ENCODE peak calls at places on chromosomes 6 and 20, in five cellular contexts. J is AG04450, U is uterus, N is fibroblast of lung, I is PC-9. G is an unnamed sample.
A peak's percentile ranks its signal among the peaks of the same experiment; 100 is the strongest.

GRCh38 chr6:168525926-168526630 is 85.1 kb downstream of the SMOC2 start:
- DNase-seq in I (no peak), U (no peak), J (no peak), N (no peak), G (no peak)

GRCh38 chr20:50308513-50309279 is 118.1 kb downstream of the CEBPB start:
- DNase-seq in U (peak; percentile 97), J (peak; percentile 98), I (peak; percentile 83), N (peak; percentile 100), G (peak; percentile 99)

GRCh38 chr6:119966484-119966883 is 616.9 kb upstream of the MAN1A1 start:
- DNase-seq in U (no peak), I (no peak), N (no peak), J (no peak), G (no peak)

GRCh38 chr6:152195896-152196295 is 388.4 kb downstream of the ESR1 start:
- DNase-seq in I (no peak), N (no peak), J (no peak), U (no peak), G (no peak)

GRCh38 chr6:43966806-43967575 is 160.3 kb downstream of the MRPL14 start:
- DNase-seq in J (no peak), N (no peak), I (no peak), U (no peak), G (no peak)

GRCh38 chr20:62002882-62003480 is 62.7 kb downstream of the TAF4 start:
- DNase-seq in U (no peak), I (no peak), N (no peak), J (no peak), G (no peak)

GRCh38 chr6:136466789-136467585 is 83.2 kb downstream of the MAP7 start:
- DNase-seq in J (no peak), I (no peak), U (no peak), N (no peak), G (no peak)

GRCh38 chr6:93644611-93645010 is 225.3 kb upstream of the EPHA7 start:
- DNase-seq in I (no peak), U (no peak), N (peak; percentile 39), J (no peak), G (peak; percentile 2)

GRCh38 chr6:84657486-84657885 is 106.9 kb downstream of the TBX18 start:
- DNase-seq in N (no peak), J (no peak), I (peak; percentile 45), U (no peak), G (no peak)

GRCh38 chr20:62350098-62350628 is 16.9 kb downstream of the LAMA5 start:
- DNase-seq in U (no peak), I (peak; percentile 97), N (no peak), J (no peak), G (no peak)

GRCh38 chr6:159984268-159984786 is 15.4 kb downstream of the IGF2R start:
- DNase-seq in J (peak; percentile 58), N (peak; percentile 79), U (no peak), I (peak; percentile 39), G (peak; percentile 78)

GRCh38 chr6:167573461-167574215 is 248.8 kb downstream of the TTLL2 start:
- DNase-seq in I (no peak), J (no peak), U (peak; percentile 69), N (no peak), G (no peak)

DNA sequence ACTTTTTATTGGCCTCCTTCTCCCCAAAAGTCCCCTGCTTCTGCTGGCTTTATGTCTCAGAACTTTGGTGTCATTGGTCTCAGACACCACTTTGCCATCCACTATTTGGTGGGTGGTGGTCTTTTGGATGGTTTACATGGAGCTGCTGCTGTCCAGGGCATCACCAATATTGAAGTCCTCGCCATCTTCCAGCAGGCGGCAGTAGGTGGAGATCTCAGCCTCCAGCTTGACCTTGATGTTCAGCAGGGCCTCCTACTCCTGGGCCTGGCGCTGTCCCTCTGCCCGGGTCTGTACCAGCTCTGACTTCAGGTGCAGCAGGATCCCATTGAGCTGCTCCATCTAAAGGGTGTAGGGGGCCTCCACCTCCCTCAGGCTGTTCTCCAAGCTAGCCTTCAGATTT is 148.4 kb upstream of the FOXA2 start:
- DNase-seq in J (no peak), N (no peak), U (no peak), I (no peak), G (no peak)
- TF ChIP-seq CTCF in J (no peak), N (no peak), U (no peak), I (no peak), G (no peak)

GRCh38 chr6:75130784-75131183 is 75.1 kb downstream of the COL12A1 start:
- DNase-seq in U (no peak), I (no peak), N (peak; percentile 57), J (no peak), G (peak; percentile 58)
- H3K4me3 ChIP-seq in U (no peak overlapping the region), I (no peak overlapping the region), N (no peak overlapping the region), J (no peak overlapping the region), G (no peak overlapping the region)

GRCh38 chr20:13786143-13786828 is 1.5 kb downstream of the NDUFAF5 start:
- DNase-seq in I (no peak), J (no peak), U (no peak), N (no peak), G (no peak)

GRCh38 chr20:13791562-13792459 is 7.0 kb downstream of the NDUFAF5 start:
- DNase-seq in N (no peak), U (no peak), J (no peak), I (no peak), G (no peak)

GRCh38 chr20:13784893-13785715 is at the start of the genes ESF1 and NDUFAF5:
- DNase-seq in J (peak; percentile 94), U (peak; percentile 94), N (peak; percentile 96), I (peak; percentile 93), G (peak; percentile 97)

GRCh38 chr20:13790708-13791107 is 5.9 kb downstream of the NDUFAF5 start:
- DNase-seq in I (no peak), J (no peak), U (no peak), N (no peak), G (no peak)

GRCh38 chr20:13788167-13788834 is 3.5 kb downstream of the NDUFAF5 start:
- DNase-seq in U (no peak), I (peak; percentile 53), N (peak; percentile 73), J (no peak), G (peak; percentile 73)
- TF ChIP-seq CTCF in U (peak; percentile 22), I (peak; percentile 66), N (peak; percentile 49), J (peak; percentile 70), G (peak; percentile 69)

GRCh38 chr6:34154668-34155447 is 9.0 kb upstream of the GRM4 start:
- DNase-seq in I (no peak), N (peak; percentile 32), J (no peak), U (peak; percentile 24), G (peak; percentile 50)
- H3K4me3 ChIP-seq in I (peak overlapping the region; percentile 39), N (peak overlapping the region; percentile 40), J (peak overlapping the region; percentile 42), U (no peak overlapping the region), G (peak overlapping the region; percentile 33)

DNA sequence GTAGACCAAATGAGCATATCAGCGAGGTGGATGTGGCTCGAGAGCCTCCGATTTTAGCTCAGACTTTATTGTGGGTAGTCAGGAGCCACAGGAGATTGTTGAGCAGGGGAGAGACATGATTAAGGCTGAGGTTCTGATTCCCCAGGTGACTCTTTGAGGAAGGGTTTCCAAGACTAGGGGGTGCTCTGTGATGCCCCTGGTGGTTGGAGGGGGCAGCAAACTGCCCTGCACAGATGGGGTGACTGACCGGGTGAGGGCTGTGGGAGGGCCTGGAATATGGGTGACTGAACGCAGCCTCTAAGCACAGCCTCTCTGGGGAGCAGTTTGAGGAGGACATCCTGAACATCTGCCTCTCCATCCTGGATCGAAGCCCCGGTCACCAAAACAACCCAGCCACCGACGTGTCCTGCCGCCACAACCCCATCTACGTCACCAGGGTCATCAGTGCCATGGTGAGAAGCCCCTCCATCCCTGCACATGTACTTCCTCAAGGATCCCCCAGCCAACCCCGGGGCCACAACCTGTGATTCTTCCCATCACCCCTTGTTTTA is 17.0 kb downstream of the TGM6 start:
- DNase-seq in I (no peak), N (no peak), J (no peak), U (no peak), G (no peak)
- TF ChIP-seq CTCF in I (peak; percentile 25), N (no peak), J (no peak), U (no peak), G (no peak)

DNA sequence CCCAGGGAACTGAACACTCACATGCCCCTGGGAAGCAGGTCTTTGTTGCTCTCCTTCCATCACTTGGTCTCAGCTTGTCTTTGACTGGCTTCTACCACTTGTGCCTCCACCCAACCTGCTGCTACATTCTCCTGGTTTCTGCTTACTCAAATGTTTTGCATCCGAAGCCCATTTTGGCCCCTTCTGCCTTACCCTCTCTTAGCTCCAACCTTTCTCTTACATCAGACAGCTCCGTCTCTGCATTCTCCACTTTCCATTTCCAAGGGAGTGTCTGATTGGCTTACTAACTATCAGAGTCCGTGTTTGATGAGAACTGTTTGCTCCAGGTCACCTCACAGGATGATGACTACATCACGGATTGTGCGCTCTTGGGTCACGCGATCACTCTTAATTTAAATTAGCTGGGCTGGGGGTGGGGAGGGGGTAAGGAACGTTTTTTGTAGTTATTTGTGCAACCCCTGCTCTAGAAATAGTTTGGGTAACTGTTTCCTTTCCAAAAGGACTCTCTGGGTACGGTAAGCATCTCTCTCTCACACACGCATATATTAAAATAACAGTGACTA is 844 bp upstream of the ABRACL start:
- DNase-seq in N (peak; percentile 55), U (no peak), J (no peak), I (peak; percentile 77), G (peak; percentile 31)
- H3K4me3 ChIP-seq in N (peak overlapping the region; percentile 81), U (peak overlapping the region; percentile 66), J (peak overlapping the region; percentile 93), I (peak overlapping the region; percentile 85), G (peak overlapping the region; percentile 86)

GRCh38 chr6:63352587-63353281 is 33.0 kb upstream of the LGSN start:
- DNase-seq in I (no peak), N (peak; percentile 69), J (peak; percentile 15), U (peak; percentile 26), G (peak; percentile 74)
- TF ChIP-seq CTCF in I (peak; percentile 71), N (peak; percentile 57), J (peak; percentile 73), U (peak; percentile 57), G (peak; percentile 76)

DNA sequence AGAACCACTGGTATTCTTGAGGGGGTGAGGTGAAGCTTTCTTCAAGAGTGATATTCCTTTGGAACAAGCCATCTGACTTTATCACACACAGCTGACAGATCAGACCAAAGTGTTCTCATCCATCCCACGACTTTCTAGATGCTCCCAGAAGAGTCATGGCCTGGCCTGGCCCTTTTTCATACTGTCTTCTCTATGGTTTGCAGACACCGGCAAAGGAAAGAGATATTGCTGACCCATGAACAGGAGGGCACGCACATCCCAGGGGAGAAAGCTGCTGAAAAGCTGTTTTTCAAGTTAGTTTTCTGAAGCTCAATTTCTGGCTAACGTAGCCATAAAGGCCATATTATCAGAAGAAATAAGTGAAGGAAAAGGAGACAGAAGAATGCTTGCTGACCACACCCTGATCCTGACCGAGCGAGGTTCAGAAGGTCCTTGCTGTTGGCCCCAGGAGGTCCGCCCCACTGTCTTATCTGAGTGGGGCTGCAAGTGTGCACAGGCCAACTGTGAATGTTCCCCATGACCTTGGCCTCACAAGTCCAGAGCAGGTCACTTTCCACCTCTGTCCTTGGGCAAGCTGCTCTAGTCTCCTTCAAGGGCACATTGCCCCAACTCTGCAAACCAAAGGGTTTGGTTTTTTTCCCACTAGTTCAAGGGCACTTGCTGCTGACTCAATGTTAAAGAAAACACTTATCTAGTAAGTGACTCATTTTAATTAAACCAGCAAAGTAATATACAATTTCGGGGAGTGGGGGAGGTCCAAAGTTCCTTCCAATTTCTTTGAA is 2.0 kb downstream of the ACSS1 start:
- DNase-seq in J (no peak), U (peak; percentile 13), I (peak; percentile 34), N (no peak), G (no peak)
- H3K4me3 ChIP-seq in J (no peak overlapping the region), U (no peak overlapping the region), I (peak overlapping the region; percentile 71), N (no peak overlapping the region), G (no peak overlapping the region)

GRCh38 chr6:42071881-42072583 is 21.7 kb downstream of the TAF8 start:
- DNase-seq in N (no peak), U (no peak), J (no peak), I (no peak), G (no peak)
- TF ChIP-seq CTCF in N (no peak), U (no peak), J (no peak), I (no peak), G (no peak)